ENCODE peak calls at places on chromosomes 7 and 10, in six cellular contexts. U is fibroblast of lung, X is neuronal stem cell, Y is GM23248, C is mammary epithelial cell, J is PC-3. S is an unnamed sample.

GRCh38 chr10:90751107-90751997 is 106.5 kb downstream of the HTR7 start:
- DNase-seq in X (peak; percentile 47), J (peak; percentile 70), U (peak; percentile 55), C (peak; percentile 46), Y (peak; percentile 46), S (peak; percentile 35)

GRCh38 chr10:49592726-49593563 is 17.2 kb upstream of the SLC18A3 start:
- DNase-seq in C (peak; percentile 61), J (peak; percentile 99), Y (peak; percentile 74), X (no peak), U (peak; percentile 41), S (peak; percentile 75)

GRCh38 chr7:50534690-50535290 is 30.4 kb downstream of the DDC start:
- DNase-seq in U (peak; percentile 100), X (no peak), C (peak; percentile 99), Y (peak; percentile 97), J (peak; percentile 98), S (peak; percentile 87)

GRCh38 chr7:138864667-138865066 is 66.7 kb upstream of the ATP6V0A4 start:
- DNase-seq in C (peak; percentile 90), Y (peak; percentile 88), J (peak; percentile 94), X (no peak), U (peak; percentile 86), S (no peak)

GRCh38 chr7:131753620-131754222 is 197.3 kb upstream of the PODXL start:
- DNase-seq in U (no peak), Y (peak; percentile 13), C (no peak), X (no peak), J (peak; percentile 51), S (peak; percentile 40)

GRCh38 chr7:1103009-1103788 is 15.3 kb downstream of the GPER1 start:
- DNase-seq in Y (no peak), J (no peak), U (no peak), X (no peak), C (no peak), S (no peak)

GRCh38 chr10:27659786-27660185 is 85.8 kb downstream of the MKX start:
- DNase-seq in U (no peak), X (no peak), Y (no peak), J (no peak), C (no peak), S (no peak)

GRCh38 chr10:72337039-72337629 is 17.6 kb downstream of the DNAJB12 start:
- DNase-seq in U (peak; percentile 81), C (peak; percentile 69), Y (peak; percentile 81), J (peak; percentile 60), X (peak; percentile 64), S (peak; percentile 79)

GRCh38 chr10:5482016-5482415 is 17.4 kb downstream of the CALML5 start:
- DNase-seq in X (no peak), J (no peak), U (no peak), C (no peak), Y (no peak), S (no peak)

GRCh38 chr10:4074559-4075407 is 289.8 kb upstream of the KLF6 start:
- DNase-seq in Y (peak; percentile 65), U (no peak), C (peak; percentile 89), X (no peak), J (no peak), S (no peak)

GRCh38 chr7:84913731-84914130 is 273.1 kb downstream of the SEMA3D start:
- DNase-seq in X (no peak), C (no peak), Y (peak; percentile 67), J (peak; percentile 66), U (peak; percentile 35), S (no peak)
- H2AFZ ChIP-seq in X (no peak overlapping the region), C (no peak overlapping the region), Y (peak overlapping the region; percentile 85), J (no peak overlapping the region), U (no peak overlapping the region), S (peak overlapping the region; percentile 89)

DNA sequence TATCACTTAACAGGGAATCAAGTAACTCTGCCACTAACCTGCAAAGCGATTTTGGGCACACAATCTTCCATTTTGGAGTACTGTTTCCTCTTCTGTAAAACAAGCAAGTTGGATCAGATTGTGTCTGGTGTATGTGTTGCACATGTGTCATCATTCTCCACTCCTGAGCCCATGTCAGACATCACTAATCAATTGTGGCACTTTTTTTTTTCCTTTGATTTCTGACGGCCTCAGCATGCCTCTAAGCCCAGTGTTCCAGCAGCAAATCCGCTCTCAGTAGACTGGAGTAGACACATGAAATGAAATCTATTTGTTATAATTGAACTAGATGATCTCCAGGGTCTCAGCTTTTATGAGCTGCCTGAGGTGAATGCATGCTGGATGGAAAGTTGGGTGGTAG is 358.2 kb downstream of the PTEN start:
- DNase-seq in C (no peak), J (no peak), U (no peak), X (no peak), Y (no peak), S (no peak)
- H2AFZ ChIP-seq in C (no peak overlapping the region), J (no peak overlapping the region), U (no peak overlapping the region), X (no peak overlapping the region), Y (no peak overlapping the region), S (no peak overlapping the region)

GRCh38 chr7:95999481-95999880 is 227.1 kb downstream of the DYNC1I1 start:
- DNase-seq in Y (no peak), X (no peak), C (no peak), U (no peak), J (no peak), S (no peak)
- H2AFZ ChIP-seq in Y (no peak overlapping the region), X (no peak overlapping the region), C (no peak overlapping the region), U (no peak overlapping the region), J (no peak overlapping the region), S (no peak overlapping the region)

DNA sequence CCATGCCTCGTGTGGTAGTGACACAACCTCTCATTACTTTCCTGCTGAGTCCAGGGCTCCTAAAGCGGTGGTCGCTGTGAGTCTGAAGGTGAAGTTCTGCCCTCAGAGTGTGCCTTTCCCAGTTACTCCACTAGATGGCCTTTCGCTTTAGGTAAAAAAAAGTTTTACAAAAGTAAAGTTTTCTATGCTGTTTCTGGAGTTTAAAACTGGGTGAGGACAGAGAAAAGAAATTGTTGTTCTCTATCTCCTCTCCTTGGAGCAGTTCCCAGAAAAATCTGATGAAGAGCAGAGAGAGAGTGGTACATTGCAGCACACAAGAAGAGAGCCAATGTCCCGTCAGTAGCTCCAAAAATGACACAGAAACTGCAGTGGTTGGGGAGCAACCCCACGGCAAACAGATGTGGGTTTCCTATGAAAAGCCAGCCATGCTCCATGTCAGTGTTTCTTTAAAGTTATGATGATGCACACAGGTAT is 257.1 kb downstream of the GLI3 start:
- DNase-seq in X (no peak), U (peak; percentile 73), J (peak; percentile 57), C (no peak), Y (peak; percentile 60), S (peak; percentile 14)
- H2AFZ ChIP-seq in X (no peak overlapping the region), U (no peak overlapping the region), J (no peak overlapping the region), C (no peak overlapping the region), Y (no peak overlapping the region), S (no peak overlapping the region)

DNA sequence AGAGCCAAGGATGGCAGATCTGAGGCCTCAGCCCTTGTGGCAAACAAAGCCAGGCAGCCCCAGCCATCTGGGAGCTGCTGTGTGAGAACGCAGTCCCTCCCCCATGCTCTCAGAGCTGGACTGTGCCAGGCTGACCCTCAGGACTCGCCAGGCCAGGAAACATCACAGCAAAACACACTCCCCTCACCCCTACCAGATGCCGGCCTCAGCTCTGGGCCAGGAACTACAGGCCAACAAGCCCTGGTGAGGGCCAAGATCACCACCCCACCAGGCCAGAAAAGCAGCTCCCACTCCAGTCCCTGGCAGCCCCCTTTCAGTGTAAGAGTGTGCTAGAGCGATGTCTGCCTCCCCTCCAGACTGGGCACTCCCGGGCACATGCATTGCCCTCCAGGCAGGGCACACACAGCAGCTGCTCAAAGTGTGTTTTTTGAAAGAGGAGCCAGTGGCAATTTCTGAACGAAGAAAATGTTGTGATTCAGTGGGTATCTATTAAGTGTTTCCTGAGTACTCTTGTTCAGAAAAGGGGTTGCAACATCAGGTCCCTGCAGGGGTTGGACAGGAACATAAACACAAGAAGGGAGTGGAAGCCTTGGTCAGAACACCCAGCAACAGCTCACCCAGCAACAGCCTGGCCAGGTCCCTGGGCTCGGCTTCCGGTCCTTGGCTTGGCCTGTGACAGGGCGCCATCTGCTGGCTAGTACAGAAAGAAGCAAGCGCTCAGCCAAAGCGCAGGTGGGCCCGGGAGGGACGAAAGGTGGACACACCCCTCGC is 18.2 kb downstream of the LRRC20 start:
- DNase-seq in J (peak; percentile 98), X (peak; percentile 78), Y (peak; percentile 98), U (peak; percentile 100), C (peak; percentile 95), S (peak; percentile 85)
- H2AFZ ChIP-seq in J (peak overlapping the region; percentile 71), X (peak overlapping the region; percentile 62), Y (peak overlapping the region; percentile 79), U (peak overlapping the region; percentile 30), C (peak overlapping the region; percentile 80), S (peak overlapping the region; percentile 77)

GRCh38 chr10:17923728-17924127 is 28.0 kb upstream of the SLC39A12 start:
- DNase-seq in Y (peak; percentile 94), J (peak; percentile 92), X (no peak), U (peak; percentile 89), C (peak; percentile 83), S (no peak)
- H2AFZ ChIP-seq in Y (peak overlapping the region; percentile 60), J (peak overlapping the region; percentile 59), X (no peak overlapping the region), U (peak overlapping the region; percentile 70), C (no peak overlapping the region), S (no peak overlapping the region)

GRCh38 chr7:96322847-96323461 is 1.1 kb upstream of the SLC25A13 start:
- DNase-seq in J (no peak), C (peak; percentile 17), X (no peak), U (no peak), Y (no peak), S (no peak)
- H2AFZ ChIP-seq in J (no peak overlapping the region), C (no peak overlapping the region), X (no peak overlapping the region), U (no peak overlapping the region), Y (no peak overlapping the region), S (no peak overlapping the region)

GRCh38 chr7:69597278-69598076 is 798 bp upstream of the AUTS2 start:
- DNase-seq in U (peak; percentile 11), Y (peak; percentile 42), J (no peak), X (peak; percentile 47), C (no peak), S (no peak)

GRCh38 chr7:69596056-69596455 is 2.2 kb upstream of the AUTS2 start:
- DNase-seq in J (no peak), U (no peak), X (no peak), C (no peak), Y (peak; percentile 13), S (no peak)

GRCh38 chr7:69598081-69598486 is at the start of gene AUTS2:
- DNase-seq in U (peak; percentile 85), X (peak; percentile 94), Y (peak; percentile 84), C (peak; percentile 3), J (peak; percentile 4), S (peak; percentile 78)

GRCh38 chr7:69595415-69595814 is 2.9 kb upstream of the AUTS2 start:
- DNase-seq in X (no peak), J (no peak), C (no peak), Y (no peak), U (no peak), S (no peak)

DNA sequence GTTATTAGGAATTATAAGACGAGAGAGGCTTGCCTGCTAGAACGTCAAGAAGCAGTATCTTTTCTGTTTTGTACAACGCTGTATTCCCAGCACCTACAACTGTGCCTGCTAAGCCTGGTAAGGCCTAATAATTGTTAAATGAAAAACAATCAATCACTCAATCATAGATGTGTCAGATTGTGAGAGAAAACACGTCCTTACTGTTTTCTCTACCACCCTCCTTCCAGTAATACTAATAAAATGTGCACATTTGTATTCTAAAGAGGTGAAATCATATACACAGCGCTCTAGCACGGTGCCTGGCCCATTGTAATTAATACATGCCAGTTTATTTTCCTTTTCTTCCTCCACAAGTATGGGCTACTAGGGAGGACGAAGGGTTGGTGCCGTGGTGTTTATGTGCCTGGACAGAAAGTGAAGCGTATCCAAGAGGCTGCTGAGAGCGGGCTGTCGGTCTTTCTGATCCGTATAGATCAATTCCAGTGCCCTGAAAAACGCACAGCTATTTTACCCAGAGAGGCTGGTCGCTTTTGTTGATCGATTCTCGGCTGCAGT is 1.5 kb upstream of the AUTS2 start:
- DNase-seq in X (no peak), U (peak; percentile 14), Y (peak; percentile 26), J (no peak), C (no peak), S (no peak)
- H2AFZ ChIP-seq in X (peak overlapping the region; percentile 99), U (no peak overlapping the region), Y (peak overlapping the region; percentile 72), J (peak overlapping the region; percentile 23), C (no peak overlapping the region), S (no peak overlapping the region)

S was measured in K562.